ENCODE peak calls at places on chromosomes 2 and 18, in nine cellular contexts. One of them, this sample, is unnamed.

GRCh38 chr2:231525248-231526163 is 4.7 kb downstream of the NMUR1 start:
- DNase-seq in endothelial cell of umbilical vein: no peak
- DNase-seq in NCI-H1694: no peak
- DNase-seq in SK-N-SH: no peak
- DNase-seq in activated CD4-positive, alpha-beta T cell treated with anti-CD3 and anti-CD28 coated beads, Interleukin-2, amount 50 U/mL, for 24 hours: no peak
- DNase-seq in endothelial cell: no peak
- DNase-seq in NCI-H82: no peak
- DNase-seq in T1000: no peak
- DNase-seq in CD4-positive, alpha-beta T cell: no peak
- DNase-seq in this sample: no peak

GRCh38 chr2:228549390-228550007 is 368.0 kb upstream of the SPHKAP start:
- DNase-seq in CD4-positive, alpha-beta T cell: no peak
- DNase-seq in NCI-H1694: no peak
- DNase-seq in endothelial cell of umbilical vein: no peak
- DNase-seq in NCI-H82: no peak
- DNase-seq in endothelial cell: no peak
- DNase-seq in activated CD4-positive, alpha-beta T cell treated with anti-CD3 and anti-CD28 coated beads, Interleukin-2, amount 50 U/mL, for 24 hours: no peak
- DNase-seq in T1000: no peak
- DNase-seq in SK-N-SH: no peak
- DNase-seq in this sample: no peak

GRCh38 chr2:184875212-184875611 is 276.9 kb downstream of the ZNF804A start:
- DNase-seq in NCI-H1694: no peak
- DNase-seq in activated CD4-positive, alpha-beta T cell treated with anti-CD3 and anti-CD28 coated beads, Interleukin-2, amount 50 U/mL, for 24 hours: no peak
- DNase-seq in endothelial cell: no peak
- DNase-seq in CD4-positive, alpha-beta T cell: no peak
- DNase-seq in SK-N-SH: no peak
- DNase-seq in T1000: no peak
- DNase-seq in NCI-H82: no peak
- DNase-seq in endothelial cell of umbilical vein: no peak
- DNase-seq in this sample: no peak

GRCh38 chr2:96468904-96469303 is 36.3 kb downstream of the NEURL3 start:
- DNase-seq in T1000: no peak
- DNase-seq in SK-N-SH: no peak
- DNase-seq in endothelial cell of umbilical vein: no peak
- DNase-seq in NCI-H82: no peak
- DNase-seq in activated CD4-positive, alpha-beta T cell treated with anti-CD3 and anti-CD28 coated beads, Interleukin-2, amount 50 U/mL, for 24 hours: no peak
- DNase-seq in CD4-positive, alpha-beta T cell: no peak
- DNase-seq in endothelial cell: no peak
- DNase-seq in NCI-H1694: no peak
- DNase-seq in this sample: no peak

GRCh38 chr2:95054016-95054415 is 28.5 kb downstream of the MAL start:
- DNase-seq in activated CD4-positive, alpha-beta T cell treated with anti-CD3 and anti-CD28 coated beads, Interleukin-2, amount 50 U/mL, for 24 hours: no peak
- DNase-seq in endothelial cell of umbilical vein: no peak
- DNase-seq in endothelial cell: no peak
- DNase-seq in SK-N-SH: no peak
- DNase-seq in T1000: no peak
- DNase-seq in NCI-H82: no peak
- DNase-seq in NCI-H1694: no peak
- DNase-seq in CD4-positive, alpha-beta T cell: no peak
- DNase-seq in this sample: no peak

GRCh38 chr2:119549236-119549635 is 5.0 kb downstream of the CFAP221 start:
- DNase-seq in NCI-H1694: peak
- DNase-seq in endothelial cell of umbilical vein: no peak
- DNase-seq in T1000: no peak
- DNase-seq in endothelial cell: no peak
- DNase-seq in SK-N-SH: peak
- DNase-seq in NCI-H82: peak
- DNase-seq in activated CD4-positive, alpha-beta T cell treated with anti-CD3 and anti-CD28 coated beads, Interleukin-2, amount 50 U/mL, for 24 hours: no peak
- DNase-seq in CD4-positive, alpha-beta T cell: no peak
- DNase-seq in this sample: no peak

GRCh38 chr18:8480506-8481328 is 128.5 kb upstream of the RAB12 start:
- DNase-seq in activated CD4-positive, alpha-beta T cell treated with anti-CD3 and anti-CD28 coated beads, Interleukin-2, amount 50 U/mL, for 24 hours: no peak
- DNase-seq in endothelial cell of umbilical vein: peak
- DNase-seq in NCI-H82: peak
- DNase-seq in SK-N-SH: peak
- DNase-seq in T1000: no peak
- DNase-seq in endothelial cell: peak
- DNase-seq in NCI-H1694: peak
- DNase-seq in CD4-positive, alpha-beta T cell: no peak
- DNase-seq in this sample: peak

GRCh38 chr18:13235326-13235937 is 16.9 kb downstream of the LDLRAD4 start:
- DNase-seq in endothelial cell: no peak
- DNase-seq in T1000: no peak
- DNase-seq in NCI-H1694: no peak
- DNase-seq in endothelial cell of umbilical vein: peak
- DNase-seq in NCI-H82: peak
- DNase-seq in CD4-positive, alpha-beta T cell: no peak
- DNase-seq in activated CD4-positive, alpha-beta T cell treated with anti-CD3 and anti-CD28 coated beads, Interleukin-2, amount 50 U/mL, for 24 hours: no peak
- DNase-seq in SK-N-SH: no peak
- DNase-seq in this sample: peak

GRCh38 chr2:119475225-119475856 is 43.7 kb downstream of the TMEM37 start:
- DNase-seq in activated CD4-positive, alpha-beta T cell treated with anti-CD3 and anti-CD28 coated beads, Interleukin-2, amount 50 U/mL, for 24 hours: no peak
- DNase-seq in endothelial cell: no peak
- DNase-seq in NCI-H1694: peak
- DNase-seq in T1000: no peak
- DNase-seq in CD4-positive, alpha-beta T cell: no peak
- DNase-seq in SK-N-SH: no peak
- DNase-seq in endothelial cell of umbilical vein: no peak
- DNase-seq in NCI-H82: peak
- DNase-seq in this sample: peak

GRCh38 chr2:235940330-235940729 is 227.9 kb downstream of the GBX2 start:
- DNase-seq in NCI-H82: no peak
- DNase-seq in activated CD4-positive, alpha-beta T cell treated with anti-CD3 and anti-CD28 coated beads, Interleukin-2, amount 50 U/mL, for 24 hours: no peak
- DNase-seq in endothelial cell: no peak
- DNase-seq in SK-N-SH: peak
- DNase-seq in T1000: peak
- DNase-seq in endothelial cell of umbilical vein: no peak
- DNase-seq in NCI-H1694: no peak
- DNase-seq in CD4-positive, alpha-beta T cell: no peak
- DNase-seq in this sample: peak

GRCh38 chr2:142037051-142037450 is 93.8 kb downstream of the LRP1B start:
- DNase-seq in activated CD4-positive, alpha-beta T cell treated with anti-CD3 and anti-CD28 coated beads, Interleukin-2, amount 50 U/mL, for 24 hours: no peak
- DNase-seq in endothelial cell of umbilical vein: no peak
- DNase-seq in NCI-H1694: no peak
- DNase-seq in CD4-positive, alpha-beta T cell: no peak
- DNase-seq in NCI-H82: no peak
- DNase-seq in endothelial cell: no peak
- DNase-seq in SK-N-SH: no peak
- DNase-seq in T1000: no peak
- DNase-seq in this sample: no peak

GRCh38 chr18:901769-902168 is 2.9 kb upstream of the ADCYAP1 start:
- DNase-seq in NCI-H1694: no peak
- DNase-seq in endothelial cell: no peak
- DNase-seq in SK-N-SH: no peak
- DNase-seq in NCI-H82: peak
- DNase-seq in CD4-positive, alpha-beta T cell: no peak
- DNase-seq in endothelial cell of umbilical vein: no peak
- DNase-seq in T1000: no peak
- DNase-seq in activated CD4-positive, alpha-beta T cell treated with anti-CD3 and anti-CD28 coated beads, Interleukin-2, amount 50 U/mL, for 24 hours: no peak
- DNase-seq in this sample: no peak

GRCh38 chr2:126911111-126911796 is 12.6 kb downstream of the TEX51 start:
- DNase-seq in CD4-positive, alpha-beta T cell: no peak
- DNase-seq in SK-N-SH: no peak
- DNase-seq in NCI-H1694: no peak
- DNase-seq in endothelial cell of umbilical vein: no peak
- DNase-seq in NCI-H82: no peak
- DNase-seq in T1000: no peak
- DNase-seq in activated CD4-positive, alpha-beta T cell treated with anti-CD3 and anti-CD28 coated beads, Interleukin-2, amount 50 U/mL, for 24 hours: no peak
- DNase-seq in endothelial cell: peak
- DNase-seq in this sample: peak

GRCh38 chr18:63774511-63774910 is 707 bp upstream of the SERPINB7 start:
- DNase-seq in T1000: no peak
- DNase-seq in CD4-positive, alpha-beta T cell: no peak
- DNase-seq in endothelial cell: no peak
- DNase-seq in NCI-H82: no peak
- DNase-seq in NCI-H1694: no peak
- DNase-seq in endothelial cell of umbilical vein: no peak
- DNase-seq in SK-N-SH: no peak
- DNase-seq in activated CD4-positive, alpha-beta T cell treated with anti-CD3 and anti-CD28 coated beads, Interleukin-2, amount 50 U/mL, for 24 hours: no peak
- DNase-seq in this sample: no peak

GRCh38 chr2:128641421-128642095 is 322.9 kb upstream of the HS6ST1 start:
- DNase-seq in activated CD4-positive, alpha-beta T cell treated with anti-CD3 and anti-CD28 coated beads, Interleukin-2, amount 50 U/mL, for 24 hours: no peak
- DNase-seq in endothelial cell of umbilical vein: no peak
- DNase-seq in NCI-H1694: no peak
- DNase-seq in SK-N-SH: no peak
- DNase-seq in CD4-positive, alpha-beta T cell: no peak
- DNase-seq in T1000: no peak
- DNase-seq in NCI-H82: no peak
- DNase-seq in endothelial cell: no peak
- DNase-seq in this sample: no peak

GRCh38 chr2:238096311-238097011 is 3.7 kb upstream of the ESPNL start:
- DNase-seq in activated CD4-positive, alpha-beta T cell treated with anti-CD3 and anti-CD28 coated beads, Interleukin-2, amount 50 U/mL, for 24 hours: no peak
- DNase-seq in SK-N-SH: peak
- DNase-seq in endothelial cell of umbilical vein: no peak
- DNase-seq in NCI-H1694: no peak
- DNase-seq in NCI-H82: no peak
- DNase-seq in endothelial cell: no peak
- DNase-seq in T1000: no peak
- DNase-seq in CD4-positive, alpha-beta T cell: no peak
- DNase-seq in this sample: no peak

GRCh38 chr2:159168707-159169106 is 117.8 kb downstream of the WDSUB1 start:
- DNase-seq in NCI-H82: peak
- DNase-seq in T1000: no peak
- DNase-seq in endothelial cell: no peak
- DNase-seq in activated CD4-positive, alpha-beta T cell treated with anti-CD3 and anti-CD28 coated beads, Interleukin-2, amount 50 U/mL, for 24 hours: no peak
- DNase-seq in CD4-positive, alpha-beta T cell: no peak
- DNase-seq in NCI-H1694: no peak
- DNase-seq in endothelial cell of umbilical vein: peak
- DNase-seq in SK-N-SH: no peak
- DNase-seq in this sample: no peak